ENCODE peak calls at places on chromosomes 13 and 19, in ten cellular contexts. J is GM23338; K is IMR-90; H is tibial artery; S is ascending aorta; T is CD8-positive, alpha-beta T cell; W is neural progenitor cell; F is psoas muscle; I is pancreas; U is Peyer's patch. Z is an unnamed sample.

GRCh38 chr13:78121459-78122348 is 203.1 kb upstream of the EDNRB start:
- DNase-seq in J (peak; percentile 88), K (peak; percentile 70), H (peak; percentile 24), S (no peak), T (no peak), W (peak; percentile 65), F (peak; percentile 38), I (peak; percentile 26), U (peak; percentile 19), Z (peak; percentile 18)

GRCh38 chr13:99737456-99737855 is 234.1 kb downstream of the ZIC5 start:
- DNase-seq in J (no peak), K (no peak), H (no peak), S (no peak), T (no peak), W (no peak), F (no peak), I (no peak), U (no peak), Z (no peak)

GRCh38 chr19:12790628-12791344 is 500 bp upstream of the JUNB start:
- DNase-seq in J (no peak), K (no peak), H (no peak), S (no peak), T (no peak), W (peak; percentile 31), F (no peak), I (no peak), U (no peak), Z (no peak)

GRCh38 chr19:19115954-19116353 is 22.3 kb downstream of the TMEM161A start:
- DNase-seq in J (peak; percentile 89), K (no peak), H (no peak), S (no peak), T (peak; percentile 27), W (peak; percentile 72), F (peak; percentile 78), I (no peak), U (peak; percentile 29), Z (peak; percentile 44)

GRCh38 chr13:29892149-29892548 is 41.7 kb upstream of the UBL3 start:
- DNase-seq in J (peak; percentile 33), K (no peak), H (no peak), S (no peak), T (no peak), W (no peak), F (no peak), I (no peak), U (no peak), Z (no peak)

GRCh38 chr19:14826006-14826405 is 9.0 kb downstream of the OR7A5 start:
- DNase-seq in J (no peak), K (no peak), H (no peak), S (no peak), T (no peak), W (no peak), F (no peak), I (no peak), U (no peak), Z (no peak)

GRCh38 chr19:28577199-28577598 is 635.8 kb downstream of the UQCRFS1 start:
- DNase-seq in J (no peak), K (no peak), H (no peak), S (no peak), T (no peak), W (no peak), F (no peak), I (no peak), U (no peak), Z (no peak)

GRCh38 chr19:50723069-50723468 is at the start of gene CLEC11A:
- DNase-seq in J (peak; percentile 51), K (peak; percentile 80), H (peak; percentile 62), S (no peak), T (no peak), W (no peak), F (peak; percentile 74), I (no peak), U (no peak), Z (no peak)

GRCh38 chr13:21232196-21232595 is 55.7 kb downstream of the MRPL57 start:
- DNase-seq in J (peak; percentile 16), K (peak; percentile 34), H (peak; percentile 47), S (no peak), T (no peak), W (no peak), F (peak; percentile 62), I (no peak), U (no peak), Z (no peak)

GRCh38 chr13:64410654-64411053 is 2819.5 kb downstream of the PCDH9 start:
- DNase-seq in J (no peak), K (no peak), H (no peak), S (no peak), T (no peak), W (no peak), F (no peak), I (peak; percentile 33), U (no peak), Z (no peak)

GRCh38 chr19:11624064-11624463 is 26.8 kb downstream of the ZNF627 start:
- DNase-seq in J (no peak), K (peak; percentile 35), H (no peak), S (no peak), T (no peak), W (no peak), F (no peak), I (no peak), U (no peak), Z (no peak)

GRCh38 chr19:18306209-18306902 is 16.5 kb downstream of the LSM4 start:
- DNase-seq in J (no peak), K (no peak), H (no peak), S (no peak), T (no peak), W (no peak), F (no peak), I (no peak), U (peak; percentile 72), Z (no peak)

GRCh38 chr13:44163108-44163507 is 210.5 kb upstream of the SERP2 start:
- DNase-seq in J (no peak), K (no peak), H (no peak), S (no peak), T (no peak), W (no peak), F (no peak), I (no peak), U (no peak), Z (no peak)

DNA sequence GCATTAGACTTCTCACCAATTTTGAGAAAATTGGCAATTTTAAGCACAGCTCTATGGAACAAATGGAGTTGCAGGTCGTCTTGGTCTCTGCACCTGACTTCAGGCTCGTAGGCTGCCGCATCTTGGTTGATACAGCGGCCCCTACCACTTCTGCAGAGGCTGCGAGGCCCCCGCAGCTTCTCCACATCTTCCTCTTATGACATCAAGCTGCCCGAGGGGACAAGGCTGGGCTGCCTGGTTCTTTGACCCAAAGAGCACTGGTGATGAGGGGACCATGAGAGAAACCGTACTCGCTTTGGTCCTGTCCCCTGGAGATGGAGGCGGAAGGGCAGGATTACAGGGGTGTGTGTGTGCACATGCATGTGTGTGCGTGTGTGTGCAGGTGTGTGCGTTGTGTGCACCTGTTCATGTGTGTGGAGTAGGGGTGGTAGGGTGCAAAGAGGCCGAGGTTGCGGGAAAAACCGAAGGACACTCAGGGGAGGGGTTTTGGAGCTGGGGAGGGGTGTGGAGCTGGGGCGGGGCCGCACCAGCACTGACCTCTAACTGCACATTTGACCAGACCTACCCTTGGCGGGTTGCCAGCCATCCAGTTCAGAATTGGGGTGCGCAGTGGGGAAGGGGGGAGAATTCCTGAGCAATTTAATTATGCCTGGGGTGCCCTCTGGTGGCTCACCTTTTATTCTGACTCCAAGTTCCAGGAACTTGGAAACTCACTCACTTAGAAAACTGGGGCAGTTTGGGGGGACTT is 65.1 kb upstream of the ARHGEF7 start:
- DNase-seq in J (peak; percentile 66), K (no peak), H (peak; percentile 47), S (no peak), T (no peak), W (peak; percentile 46), F (no peak), I (no peak), U (no peak), Z (no peak)
- TF ChIP-seq CTCF in J (peak; percentile 67), K (peak; percentile 63), H (peak; percentile 51), S (peak; percentile 61), T (no peak), W (peak; percentile 61), F (peak; percentile 52), I (peak; percentile 24), U (no peak), Z (peak; percentile 59)

GRCh38 chr13:45331981-45332830 is 8.8 kb downstream of the TPT1 start:
- DNase-seq in J (no peak), K (peak; percentile 88), H (peak; percentile 40), S (no peak), T (no peak), W (no peak), F (no peak), I (no peak), U (no peak), Z (no peak)
- H3K4me1 ChIP-seq in J (peaks cover 11% of the 10 kb centered on the region), K (peaks cover 11% of the 10 kb centered on the region), H (peaks cover 59% of the 10 kb centered on the region), S (peaks cover 15% of the 10 kb centered on the region), T (peaks cover 74% of the 10 kb centered on the region), W (no peaks in the 10 kb centered on the region), F (peaks cover 73% of the 10 kb centered on the region), I (peaks cover 50% of the 10 kb centered on the region), U (peaks cover 23% of the 10 kb centered on the region), Z (peaks cover 74% of the 10 kb centered on the region)

DNA sequence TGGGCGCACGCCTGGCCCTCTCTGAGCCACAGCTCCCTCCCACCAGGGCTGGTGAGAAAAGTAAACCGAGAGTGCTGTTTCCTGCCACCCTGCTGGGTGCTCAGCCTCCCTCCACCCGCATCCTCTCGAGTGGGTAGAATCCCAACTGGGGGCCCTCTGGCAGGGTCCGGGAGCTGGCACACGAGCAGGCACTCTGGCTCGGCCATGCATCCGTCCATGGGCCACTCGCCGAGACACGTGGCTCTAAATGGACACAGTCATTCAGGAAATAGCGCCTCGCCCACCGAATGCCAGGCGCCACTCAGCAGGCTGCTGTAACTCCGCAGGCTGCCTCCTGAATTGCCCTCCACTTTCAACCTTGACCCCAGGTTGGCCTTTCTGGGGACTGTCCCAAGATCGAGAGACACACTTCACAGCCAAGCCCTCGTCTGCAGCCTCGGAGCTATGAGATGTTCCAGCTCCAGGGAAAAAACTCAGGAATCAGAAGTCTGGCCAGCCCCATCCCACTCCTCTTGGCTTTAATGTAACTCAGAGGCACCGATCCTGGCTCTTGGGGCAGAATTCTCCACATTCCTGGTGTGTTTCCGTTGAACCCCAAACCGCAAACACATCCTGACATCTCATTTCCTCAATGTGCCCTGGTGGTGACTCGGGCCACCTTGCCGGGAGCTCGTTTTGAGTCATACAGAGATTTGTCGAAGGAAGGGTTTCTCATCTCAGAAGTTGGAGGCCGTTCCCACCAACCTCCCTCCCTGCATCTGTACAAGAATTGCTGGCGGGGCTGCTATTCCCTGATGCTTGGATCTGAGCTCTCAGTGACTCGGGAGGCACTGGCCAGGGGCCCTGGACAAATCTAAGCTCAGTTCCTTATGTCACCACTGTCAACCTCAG is 14.1 kb downstream of the KLF2 start:
- DNase-seq in J (peak; percentile 40), K (peak; percentile 96), H (peak; percentile 56), S (peak; percentile 46), T (no peak), W (no peak), F (no peak), I (peak; percentile 61), U (peak; percentile 71), Z (no peak)
- TF ChIP-seq CTCF in J (no peak), K (peak; percentile 15), H (no peak), S (peak; percentile 20), T (no peak), W (no peak), F (no peak), I (no peak), U (no peak), Z (no peak)

DNA sequence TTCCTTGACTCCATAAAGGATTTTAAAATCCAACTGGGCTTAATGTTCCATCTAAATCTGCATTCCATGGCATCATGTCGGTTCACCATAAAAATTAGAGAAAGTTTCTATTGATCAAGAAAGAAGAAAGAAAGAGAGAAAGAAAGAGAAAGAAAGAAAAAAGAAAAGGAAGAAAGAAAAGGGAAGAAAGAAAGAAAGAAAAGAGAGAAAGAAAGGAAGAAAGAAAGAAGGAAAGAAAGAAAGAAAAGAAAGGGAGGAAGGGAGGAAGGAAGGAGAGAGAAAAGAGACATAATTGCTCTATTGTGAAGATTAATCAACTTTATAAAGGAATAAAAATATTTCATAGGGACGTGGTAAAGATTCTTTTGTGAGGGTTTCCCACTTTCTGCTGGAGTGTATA is 329.2 kb downstream of the DLEU7 start:
- DNase-seq in J (no peak), K (no peak), H (no peak), S (no peak), T (no peak), W (no peak), F (no peak), I (no peak), U (no peak), Z (no peak)
- H3K4me1 ChIP-seq in J (no peaks in the 10 kb centered on the region), K (peaks cover 8% of the 10 kb centered on the region), H (peaks cover 7% of the 10 kb centered on the region), S (no peaks in the 10 kb centered on the region), T (peaks cover 18% of the 10 kb centered on the region), W (peaks cover 25% of the 10 kb centered on the region), F (peaks cover 37% of the 10 kb centered on the region), I (peaks cover 20% of the 10 kb centered on the region), U (peaks cover 17% of the 10 kb centered on the region), Z (peaks cover 41% of the 10 kb centered on the region)

Z was measured in gastrocnemius medialis.